ENCODE peak calls at places on chromosomes 6 and 20, in four cellular contexts. One of them, this sample, is unnamed. For H3K27me3, the result is how much of the 10 kb centered on the place peaks cover.

GRCh38 chr6:130178692-130179091 is 44.1 kb downstream of the SAMD3 start:
- DNase-seq in endothelial cell of umbilical vein: no peak
- DNase-seq in bronchial epithelial cell: peak
- DNase-seq in IMR-90: peak
- DNase-seq in this sample: no peak

GRCh38 chr6:125041740-125042459 is 79.7 kb downstream of the RNF217 start:
- DNase-seq in endothelial cell of umbilical vein: peak
- DNase-seq in bronchial epithelial cell: peak
- DNase-seq in IMR-90: peak
- DNase-seq in this sample: no peak

GRCh38 chr6:42279144-42279781 is 61.6 kb upstream of the MRPS10 start:
- DNase-seq in endothelial cell of umbilical vein: no peak
- DNase-seq in bronchial epithelial cell: peak
- DNase-seq in IMR-90: peak
- DNase-seq in this sample: peak

GRCh38 chr6:37362101-37362823 is 8.5 kb downstream of the RNF8 start:
- DNase-seq in endothelial cell of umbilical vein: peak
- DNase-seq in bronchial epithelial cell: no peak
- DNase-seq in IMR-90: no peak
- DNase-seq in this sample: no peak

GRCh38 chr6:47292944-47293343 is 16.8 kb downstream of the TNFRSF21 start:
- DNase-seq in endothelial cell of umbilical vein: peak
- DNase-seq in bronchial epithelial cell: peak
- DNase-seq in IMR-90: peak
- DNase-seq in this sample: no peak

GRCh38 chr6:8578006-8578405 is 142.7 kb upstream of the SLC35B3 start:
- DNase-seq in endothelial cell of umbilical vein: no peak
- DNase-seq in bronchial epithelial cell: no peak
- DNase-seq in IMR-90: no peak
- DNase-seq in this sample: no peak

GRCh38 chr6:170516783-170517616 is 36.1 kb downstream of the PSMB1 start:
- DNase-seq in endothelial cell of umbilical vein: peak
- DNase-seq in bronchial epithelial cell: peak
- DNase-seq in IMR-90: peak
- DNase-seq in this sample: peak

GRCh38 chr6:32108094-32108627 is 977 bp downstream of the TNXB start:
- DNase-seq in endothelial cell of umbilical vein: no peak
- DNase-seq in bronchial epithelial cell: no peak
- DNase-seq in IMR-90: peak
- DNase-seq in this sample: no peak

GRCh38 chr6:161417712-161418457 is 144.0 kb upstream of the AGPAT4 start:
- DNase-seq in endothelial cell of umbilical vein: no peak
- DNase-seq in bronchial epithelial cell: no peak
- DNase-seq in IMR-90: peak
- DNase-seq in this sample: no peak

GRCh38 chr20:3751664-3752385 is 15.7 kb downstream of the ADISSP start:
- DNase-seq in endothelial cell of umbilical vein: no peak
- DNase-seq in bronchial epithelial cell: peak
- DNase-seq in IMR-90: no peak
- DNase-seq in this sample: peak

GRCh38 chr6:15313367-15313766 is 67.5 kb downstream of the JARID2 start:
- DNase-seq in endothelial cell of umbilical vein: no peak
- DNase-seq in bronchial epithelial cell: no peak
- DNase-seq in IMR-90: no peak
- DNase-seq in this sample: no peak

GRCh38 chr6:411402-412145 is 20.0 kb downstream of the IRF4 start:
- DNase-seq in endothelial cell of umbilical vein: no peak
- DNase-seq in bronchial epithelial cell: peak
- DNase-seq in IMR-90: no peak
- DNase-seq in this sample: no peak

GRCh38 chr6:2531426-2532208 is 219.1 kb downstream of the MYLK4 start:
- DNase-seq in endothelial cell of umbilical vein: no peak
- DNase-seq in bronchial epithelial cell: peak
- DNase-seq in IMR-90: peak
- DNase-seq in this sample: no peak

DNA sequence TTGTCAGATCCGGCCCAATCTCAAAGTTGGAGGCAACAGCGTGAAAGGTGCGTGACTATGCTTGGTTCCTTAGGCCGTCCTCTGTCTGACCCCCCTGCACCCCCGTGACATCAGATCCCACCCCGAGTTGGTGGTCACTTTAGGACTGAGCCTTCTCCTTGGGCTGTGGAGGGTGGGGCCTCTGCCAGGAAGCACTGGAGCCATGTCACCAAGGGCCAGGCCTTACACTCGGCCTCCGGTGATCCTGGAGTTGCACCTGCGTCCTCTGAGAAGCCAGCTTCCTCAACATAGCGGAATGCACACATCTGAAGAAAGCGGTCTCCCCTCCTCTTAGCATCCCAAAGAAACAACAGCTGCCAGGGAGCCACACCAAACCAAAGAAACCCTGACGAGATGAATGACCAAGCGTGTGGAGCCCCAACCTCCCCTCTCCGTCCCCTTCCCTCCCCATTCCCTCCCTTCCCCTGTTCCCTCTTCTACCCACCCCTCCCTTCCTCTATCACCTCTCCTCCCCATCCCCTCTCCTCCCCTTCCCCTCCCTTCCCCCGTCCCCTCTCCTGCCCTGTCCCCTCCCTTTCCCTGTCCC is 182.6 kb downstream of the TTLL2 start:
- DNase-seq in endothelial cell of umbilical vein: no peak
- DNase-seq in bronchial epithelial cell: no peak
- DNase-seq in IMR-90: no peak
- DNase-seq in this sample: no peak
- H3K27me3 ChIP-seq in endothelial cell of umbilical vein: under half
- H3K27me3 ChIP-seq in bronchial epithelial cell: under half
- H3K27me3 ChIP-seq in IMR-90: under half
- H3K27me3 ChIP-seq in this sample: under half

GRCh38 chr20:41248371-41249024 is 69.0 kb downstream of the ZHX3 start:
- DNase-seq in endothelial cell of umbilical vein: peak
- DNase-seq in bronchial epithelial cell: no peak
- DNase-seq in IMR-90: no peak
- DNase-seq in this sample: no peak
- H3K4me3 ChIP-seq in endothelial cell of umbilical vein: peak
- H3K4me3 ChIP-seq in bronchial epithelial cell: no peak
- H3K4me3 ChIP-seq in IMR-90: no peak
- H3K4me3 ChIP-seq in this sample: no peak

GRCh38 chr20:10699941-10700340 is 26.1 kb upstream of the JAG1 start:
- DNase-seq in endothelial cell of umbilical vein: no peak
- DNase-seq in bronchial epithelial cell: peak
- DNase-seq in IMR-90: no peak
- DNase-seq in this sample: no peak

GRCh38 chr20:10699506-10699905 is 25.7 kb upstream of the JAG1 start:
- DNase-seq in endothelial cell of umbilical vein: no peak
- DNase-seq in bronchial epithelial cell: no peak
- DNase-seq in IMR-90: no peak
- DNase-seq in this sample: no peak

GRCh38 chr20:10701607-10702006 is 27.8 kb upstream of the JAG1 start:
- DNase-seq in endothelial cell of umbilical vein: no peak
- DNase-seq in bronchial epithelial cell: no peak
- DNase-seq in IMR-90: no peak
- DNase-seq in this sample: no peak

DNA sequence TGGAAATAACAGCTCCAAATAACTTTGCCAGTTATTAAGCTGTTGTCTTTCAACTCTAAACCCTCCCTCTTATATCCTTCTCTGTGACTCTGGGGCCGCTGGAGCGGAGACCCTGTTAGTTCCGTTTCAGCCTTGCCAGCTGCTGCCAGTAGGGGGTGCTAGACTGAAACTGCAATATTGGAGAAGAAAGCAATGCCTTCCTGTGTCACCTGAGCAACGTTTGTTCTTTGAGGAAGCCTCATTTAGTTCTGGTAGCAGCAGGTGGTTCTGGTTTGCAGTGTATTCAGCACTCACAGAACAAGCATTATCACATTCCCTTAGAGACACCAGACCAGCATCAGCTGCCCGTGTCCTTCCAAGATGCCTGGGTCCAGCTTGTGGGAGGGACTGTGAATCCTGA is 22.9 kb upstream of the JAG1 start:
- DNase-seq in endothelial cell of umbilical vein: no peak
- DNase-seq in bronchial epithelial cell: no peak
- DNase-seq in IMR-90: no peak
- DNase-seq in this sample: no peak
- H3K27me3 ChIP-seq in endothelial cell of umbilical vein: under half
- H3K27me3 ChIP-seq in bronchial epithelial cell: under half
- H3K27me3 ChIP-seq in IMR-90: under half
- H3K27me3 ChIP-seq in this sample: under half

GRCh38 chr6:158999154-158999668 is 791 bp downstream of the RSPH3 start:
- DNase-seq in endothelial cell of umbilical vein: peak
- DNase-seq in bronchial epithelial cell: peak
- DNase-seq in IMR-90: peak
- DNase-seq in this sample: no peak
- H3K4me3 ChIP-seq in endothelial cell of umbilical vein: peak
- H3K4me3 ChIP-seq in bronchial epithelial cell: peak
- H3K4me3 ChIP-seq in IMR-90: peak
- H3K4me3 ChIP-seq in this sample: peak